ENCODE peak calls at places on chromosomes 7 and 10, in nine cellular contexts. U is cardiac muscle cell, K is upper lobe of right lung, A is IMR-90, Q is neural crest cell, S is endothelial cell, P is fibroblast of pulmonary artery, I is hepatocyte, L is ovary. V is an unnamed sample.

GRCh38 chr10:132397036-132397541 is at the start of gene PWWP2B:
- DNase-seq in A (peak; percentile 19), S (peak; percentile 50), I (peak; percentile 85), L (peak; percentile 68), K (peak; percentile 87), Q (no peak), P (peak; percentile 23), U (peak; percentile 48), V (no peak)

GRCh38 chr10:80260295-80261243 is 28.9 kb downstream of the MAT1A start:
- DNase-seq in K (no peak), I (no peak), P (peak; percentile 18), U (peak; percentile 21), L (no peak), S (peak; percentile 71), A (no peak), Q (peak; percentile 79), V (no peak)

GRCh38 chr7:133618970-133619369 is 366.1 kb downstream of the EXOC4 start:
- DNase-seq in K (no peak), A (no peak), U (no peak), I (no peak), L (no peak), P (no peak), Q (no peak), S (no peak), V (no peak)

GRCh38 chr7:7569113-7569527 is 2.4 kb downstream of the MIOS start:
- DNase-seq in P (no peak), Q (no peak), I (no peak), S (no peak), A (no peak), L (no peak), K (no peak), U (no peak), V (no peak)

GRCh38 chr7:2248984-2249694 is 7.1 kb downstream of the NUDT1 start:
- DNase-seq in S (no peak), A (peak; percentile 97), K (peak; percentile 79), L (peak; percentile 59), Q (no peak), U (peak; percentile 95), P (peak; percentile 95), I (peak; percentile 41), V (no peak)

GRCh38 chr7:111138196-111138569 is 47.3 kb downstream of the LRRN3 start:
- DNase-seq in K (peak; percentile 28), Q (no peak), L (no peak), U (peak; percentile 42), S (no peak), A (peak; percentile 57), I (no peak), P (peak; percentile 34), V (no peak)

GRCh38 chr7:116786791-116787443 is 75.5 kb upstream of the CAPZA2 start:
- DNase-seq in U (peak; percentile 40), P (peak; percentile 56), I (no peak), Q (no peak), L (no peak), K (no peak), A (peak; percentile 46), S (peak; percentile 18), V (peak; percentile 53)

GRCh38 chr7:107506683-107507339 is 37.0 kb downstream of the GPR22 start:
- DNase-seq in K (peak; percentile 87), P (peak; percentile 21), S (no peak), U (peak; percentile 21), Q (no peak), L (no peak), I (peak; percentile 15), A (peak; percentile 2), V (no peak)

GRCh38 chr10:97428572-97428981 is 2.6 kb downstream of the PGAM1 start:
- DNase-seq in P (no peak), L (no peak), A (no peak), U (peak; percentile 32), Q (no peak), S (no peak), K (no peak), I (no peak), V (no peak)

GRCh38 chr10:124636271-124636993 is 107.7 kb downstream of the FAM53B start:
- DNase-seq in P (no peak), Q (no peak), K (no peak), L (no peak), U (no peak), S (no peak), I (no peak), A (no peak), V (no peak)

GRCh38 chr10:45354261-45354660 is 19.8 kb upstream of the ALOX5 start:
- DNase-seq in S (no peak), I (no peak), K (peak; percentile 72), L (no peak), Q (no peak), A (no peak), U (no peak), P (no peak), V (peak; percentile 79)

GRCh38 chr7:131574741-131575140 is 18.3 kb upstream of the PODXL start:
- DNase-seq in P (peak; percentile 22), I (no peak), K (no peak), U (no peak), A (no peak), S (no peak), Q (no peak), L (no peak), V (no peak)

GRCh38 chr10:121284952-121285351 is 313.3 kb downstream of the FGFR2 start:
- DNase-seq in K (no peak), Q (no peak), U (peak; percentile 25), A (no peak), P (no peak), I (no peak), S (no peak), L (no peak), V (no peak)

GRCh38 chr7:133820584-133820983 is 306.6 kb upstream of the LRGUK start:
- DNase-seq in U (no peak), Q (no peak), L (no peak), S (no peak), A (no peak), K (no peak), P (no peak), I (no peak), V (no peak)

GRCh38 chr7:122790558-122790957 is 87.8 kb upstream of the RNF148 start:
- DNase-seq in I (no peak), Q (no peak), P (no peak), U (no peak), A (no peak), L (no peak), S (no peak), K (no peak), V (no peak)

GRCh38 chr7:147029935-147030334 is 913.3 kb downstream of the CNTNAP2 start:
- DNase-seq in Q (no peak), K (no peak), U (no peak), A (no peak), P (no peak), L (no peak), I (no peak), S (no peak), V (no peak)

GRCh38 chr10:116254422-116255152 is 18.4 kb downstream of the GFRA1 start:
- DNase-seq in U (no peak), A (no peak), Q (peak; percentile 9), K (no peak), L (no peak), I (no peak), S (no peak), P (no peak), V (no peak)
- TF ChIP-seq CTCF in U (no peak), A (no peak), Q (no peak), K (no peak), L (no peak), I (no peak), S (no peak), P (no peak), V (no peak)

GRCh38 chr10:10235003-10235402 is 782.7 kb upstream of the CELF2 start:
- DNase-seq in P (no peak), S (no peak), L (no peak), K (no peak), Q (no peak), U (no peak), I (no peak), A (no peak), V (no peak)

GRCh38 chr10:10233256-10233655 is 784.4 kb upstream of the CELF2 start:
- DNase-seq in P (peak; percentile 30), U (peak; percentile 30), L (no peak), Q (no peak), A (no peak), I (no peak), K (no peak), S (no peak), V (no peak)
- TF ChIP-seq CTCF in P (no peak), U (peak; percentile 17), L (no peak), Q (no peak), A (no peak), I (no peak), K (peak; percentile 18), S (no peak), V (no peak)

GRCh38 chr10:93190377-93190776 is 116.7 kb downstream of the CYP26A1 start:
- DNase-seq in Q (no peak), L (no peak), K (no peak), S (no peak), I (no peak), P (no peak), U (peak; percentile 13), A (no peak), V (no peak)

GRCh38 chr10:93186631-93187030 is 112.9 kb downstream of the CYP26A1 start:
- DNase-seq in L (no peak), P (no peak), S (no peak), I (no peak), A (no peak), K (no peak), U (peak; percentile 40), Q (no peak), V (no peak)

GRCh38 chr10:93193886-93194285 is 120.2 kb downstream of the CYP26A1 start:
- DNase-seq in K (no peak), I (no peak), L (no peak), S (no peak), P (no peak), Q (no peak), A (no peak), U (no peak), V (no peak)

DNA sequence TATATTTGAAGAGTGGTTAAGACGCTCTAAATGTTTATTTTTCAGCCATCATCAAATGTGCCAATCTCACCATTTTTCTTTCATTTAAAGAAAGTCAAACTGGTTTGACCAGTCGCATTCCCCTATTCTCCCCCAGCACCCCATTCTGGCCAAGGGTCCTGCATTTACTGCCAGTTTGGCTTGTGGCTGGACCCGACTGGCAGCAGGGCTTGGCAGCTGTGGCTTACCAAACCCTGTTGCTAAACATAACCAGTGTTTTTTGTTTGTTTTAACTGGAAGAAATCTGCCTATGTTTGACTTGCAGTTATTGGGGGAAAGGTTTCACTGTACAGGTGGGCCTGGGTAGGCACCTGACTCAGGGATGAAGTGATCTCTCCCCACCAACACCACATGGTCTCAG is 116.3 kb downstream of the CYP26A1 start:
- DNase-seq in Q (no peak), K (no peak), P (no peak), A (no peak), I (no peak), L (no peak), U (no peak), S (no peak), V (no peak)
- TF ChIP-seq CTCF in Q (no peak), K (no peak), P (no peak), A (no peak), I (no peak), L (no peak), U (no peak), S (no peak), V (no peak)

DNA sequence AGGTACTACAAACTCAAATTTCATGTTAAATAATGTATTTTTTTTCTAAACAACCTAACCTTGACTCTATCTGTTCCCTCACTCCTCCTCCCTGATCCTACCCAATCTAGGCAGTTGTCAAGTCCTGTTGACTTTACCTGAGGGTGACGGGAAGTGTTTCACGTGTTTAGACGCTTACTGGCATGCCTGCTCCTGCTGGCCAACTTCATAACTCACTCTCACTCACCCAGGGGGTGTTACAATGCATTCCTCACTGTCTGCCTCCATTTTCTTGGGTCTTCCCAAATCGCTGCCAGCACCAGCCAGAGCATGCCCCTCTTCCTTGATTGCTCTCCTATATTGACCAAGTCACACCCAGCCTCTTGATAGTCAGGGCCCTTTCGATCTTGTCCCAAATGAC is 28.3 kb downstream of the CRCP start:
- DNase-seq in I (no peak), S (no peak), L (no peak), A (no peak), Q (no peak), U (no peak), K (no peak), P (no peak), V (no peak)
- TF ChIP-seq CTCF in I (no peak), S (no peak), L (no peak), A (no peak), Q (no peak), U (no peak), K (no peak), P (no peak), V (no peak)